ENCODE peak calls at places on chromosomes 4 and X, in ten cellular contexts. One of them, this sample, is unnamed.

GRCh38 chr4:41358626-41359025 is 101.9 kb downstream of the UCHL1 start:
- DNase-seq in cardiac fibroblast: no peak
- DNase-seq in endodermal cell: no peak
- DNase-seq in endothelial cell: no peak
- DNase-seq in astrocyte: peak
- DNase-seq in SK-N-SH: peak
- DNase-seq in progenitor cell of endocrine pancreas: no peak
- DNase-seq in uterus: no peak
- DNase-seq in choroid plexus epithelial cell: no peak
- DNase-seq in left lung: peak
- DNase-seq in this sample: no peak

GRCh38 chr4:185282968-185283367 is 73.6 kb downstream of the SNX25 start:
- DNase-seq in SK-N-SH: no peak
- DNase-seq in astrocyte: no peak
- DNase-seq in cardiac fibroblast: peak
- DNase-seq in progenitor cell of endocrine pancreas: no peak
- DNase-seq in endodermal cell: peak
- DNase-seq in endothelial cell: no peak
- DNase-seq in choroid plexus epithelial cell: peak
- DNase-seq in uterus: no peak
- DNase-seq in left lung: peak
- DNase-seq in this sample: no peak

GRCh38 chr4:172962564-172963353 is 205.9 kb upstream of the GALNT7 start:
- DNase-seq in endodermal cell: no peak
- DNase-seq in endothelial cell: no peak
- DNase-seq in progenitor cell of endocrine pancreas: no peak
- DNase-seq in uterus: peak
- DNase-seq in astrocyte: peak
- DNase-seq in choroid plexus epithelial cell: peak
- DNase-seq in left lung: peak
- DNase-seq in SK-N-SH: no peak
- DNase-seq in cardiac fibroblast: no peak
- DNase-seq in this sample: no peak

GRCh38 chr4:22384154-22384553 is 131.7 kb downstream of the ADGRA3 start:
- DNase-seq in endodermal cell: no peak
- DNase-seq in uterus: no peak
- DNase-seq in SK-N-SH: no peak
- DNase-seq in astrocyte: no peak
- DNase-seq in cardiac fibroblast: no peak
- DNase-seq in progenitor cell of endocrine pancreas: no peak
- DNase-seq in left lung: no peak
- DNase-seq in endothelial cell: no peak
- DNase-seq in choroid plexus epithelial cell: no peak
- DNase-seq in this sample: no peak

GRCh38 chrX:129006491-129006890 is 516.8 kb downstream of the SMARCA1 start:
- DNase-seq in left lung: no peak
- DNase-seq in astrocyte: no peak
- DNase-seq in choroid plexus epithelial cell: no peak
- DNase-seq in SK-N-SH: no peak
- DNase-seq in cardiac fibroblast: no peak
- DNase-seq in progenitor cell of endocrine pancreas: no peak
- DNase-seq in uterus: no peak
- DNase-seq in endothelial cell: no peak
- DNase-seq in endodermal cell: no peak
- DNase-seq in this sample: no peak

GRCh38 chrX:123425904-123426303 is 241.8 kb downstream of the GRIA3 start:
- DNase-seq in uterus: peak
- DNase-seq in astrocyte: peak
- DNase-seq in left lung: no peak
- DNase-seq in progenitor cell of endocrine pancreas: no peak
- DNase-seq in cardiac fibroblast: peak
- DNase-seq in SK-N-SH: no peak
- DNase-seq in choroid plexus epithelial cell: peak
- DNase-seq in endodermal cell: no peak
- DNase-seq in endothelial cell: no peak
- DNase-seq in this sample: no peak

GRCh38 chrX:113644426-113644825 is 803.8 kb upstream of the AMOT start:
- DNase-seq in endothelial cell: no peak
- DNase-seq in SK-N-SH: no peak
- DNase-seq in left lung: no peak
- DNase-seq in uterus: no peak
- DNase-seq in choroid plexus epithelial cell: no peak
- DNase-seq in astrocyte: peak
- DNase-seq in cardiac fibroblast: peak
- DNase-seq in endodermal cell: no peak
- DNase-seq in progenitor cell of endocrine pancreas: no peak
- DNase-seq in this sample: no peak

GRCh38 chrX:13357925-13358324 is 38.1 kb upstream of the ATXN3L start:
- DNase-seq in cardiac fibroblast: no peak
- DNase-seq in endodermal cell: no peak
- DNase-seq in endothelial cell: no peak
- DNase-seq in progenitor cell of endocrine pancreas: no peak
- DNase-seq in astrocyte: no peak
- DNase-seq in choroid plexus epithelial cell: peak
- DNase-seq in SK-N-SH: no peak
- DNase-seq in uterus: no peak
- DNase-seq in left lung: no peak
- DNase-seq in this sample: no peak

GRCh38 chr4:173698557-173699262 is 168.7 kb upstream of the HAND2 start:
- DNase-seq in left lung: no peak
- DNase-seq in SK-N-SH: no peak
- DNase-seq in progenitor cell of endocrine pancreas: no peak
- DNase-seq in choroid plexus epithelial cell: no peak
- DNase-seq in endodermal cell: no peak
- DNase-seq in uterus: no peak
- DNase-seq in cardiac fibroblast: peak
- DNase-seq in astrocyte: no peak
- DNase-seq in endothelial cell: no peak
- DNase-seq in this sample: no peak

GRCh38 chrX:154541896-154542722 is 4.5 kb downstream of the G6PD start:
- DNase-seq in choroid plexus epithelial cell: peak
- DNase-seq in endodermal cell: no peak
- DNase-seq in SK-N-SH: no peak
- DNase-seq in left lung: peak
- DNase-seq in cardiac fibroblast: peak
- DNase-seq in progenitor cell of endocrine pancreas: no peak
- DNase-seq in astrocyte: peak
- DNase-seq in endothelial cell: no peak
- DNase-seq in uterus: peak
- DNase-seq in this sample: peak

GRCh38 chr4:120716346-120716745 is 206.2 kb downstream of the PRDM5 start:
- DNase-seq in astrocyte: no peak
- DNase-seq in left lung: no peak
- DNase-seq in endodermal cell: no peak
- DNase-seq in cardiac fibroblast: no peak
- DNase-seq in progenitor cell of endocrine pancreas: no peak
- DNase-seq in endothelial cell: no peak
- DNase-seq in choroid plexus epithelial cell: no peak
- DNase-seq in uterus: no peak
- DNase-seq in SK-N-SH: no peak
- DNase-seq in this sample: no peak

GRCh38 chr4:3413675-3414420 is 27.9 kb upstream of the HGFAC start:
- DNase-seq in endodermal cell: peak
- DNase-seq in progenitor cell of endocrine pancreas: no peak
- DNase-seq in endothelial cell: no peak
- DNase-seq in uterus: no peak
- DNase-seq in cardiac fibroblast: no peak
- DNase-seq in choroid plexus epithelial cell: no peak
- DNase-seq in left lung: peak
- DNase-seq in SK-N-SH: no peak
- DNase-seq in astrocyte: no peak
- DNase-seq in this sample: no peak

GRCh38 chr4:142917678-142918077 is 71.6 kb upstream of the INPP4B start:
- DNase-seq in uterus: no peak
- DNase-seq in endothelial cell: no peak
- DNase-seq in left lung: no peak
- DNase-seq in endodermal cell: no peak
- DNase-seq in astrocyte: no peak
- DNase-seq in choroid plexus epithelial cell: no peak
- DNase-seq in cardiac fibroblast: no peak
- DNase-seq in SK-N-SH: no peak
- DNase-seq in progenitor cell of endocrine pancreas: no peak
- DNase-seq in this sample: no peak

DNA sequence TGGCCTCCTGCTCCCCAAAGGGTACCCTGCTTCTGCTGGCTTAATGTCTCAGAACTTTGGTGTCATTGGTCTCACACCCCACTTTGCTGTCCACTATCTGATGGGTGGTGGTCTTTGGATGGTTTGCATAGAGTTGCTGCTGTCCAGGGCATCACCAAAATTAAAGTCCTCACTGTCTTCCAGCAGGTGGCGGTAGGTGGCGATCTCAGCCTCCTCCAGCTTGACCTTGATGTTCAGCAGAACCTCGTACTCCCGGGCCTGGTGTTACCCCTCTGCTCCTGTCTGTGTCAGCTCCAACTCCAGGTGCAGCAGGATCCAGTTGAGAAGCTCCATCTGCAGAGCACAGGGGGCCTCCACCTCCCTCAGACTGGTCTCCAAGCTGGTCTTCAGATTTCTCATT is 1169.5 kb upstream of the PABPC4L start:
- DNase-seq in progenitor cell of endocrine pancreas: no peak
- DNase-seq in left lung: no peak
- DNase-seq in uterus: no peak
- DNase-seq in choroid plexus epithelial cell: no peak
- DNase-seq in astrocyte: no peak
- DNase-seq in endothelial cell: peak
- DNase-seq in SK-N-SH: peak
- DNase-seq in cardiac fibroblast: no peak
- DNase-seq in endodermal cell: peak
- DNase-seq in this sample: no peak
- TF ChIP-seq CTCF in progenitor cell of endocrine pancreas: no peak
- TF ChIP-seq CTCF in left lung: no peak
- TF ChIP-seq CTCF in uterus: no peak
- TF ChIP-seq CTCF in choroid plexus epithelial cell: peak
- TF ChIP-seq CTCF in astrocyte: no peak
- TF ChIP-seq CTCF in endothelial cell: peak
- TF ChIP-seq CTCF in SK-N-SH: peak
- TF ChIP-seq CTCF in cardiac fibroblast: no peak
- TF ChIP-seq CTCF in endodermal cell: peak
- TF ChIP-seq CTCF in this sample: no peak

DNA sequence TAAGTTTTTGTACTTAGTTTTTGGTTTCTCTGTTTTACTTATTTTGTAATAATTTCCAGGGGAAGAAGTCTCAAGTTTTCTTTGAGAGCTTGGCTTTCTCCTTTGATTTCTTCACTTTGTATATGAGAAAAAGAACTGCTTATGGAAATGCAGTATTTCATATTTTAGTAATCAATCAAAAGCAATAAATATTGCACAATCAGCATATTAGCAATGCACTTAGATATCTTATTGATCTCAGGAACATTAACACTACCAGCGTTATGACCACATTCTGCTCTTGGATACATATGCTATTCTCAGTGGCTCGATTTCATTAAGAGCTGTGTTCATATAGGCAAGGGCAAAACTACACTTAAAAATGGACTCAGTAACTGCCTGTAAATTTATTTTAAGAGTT is 381.0 kb upstream of the DMD start:
- DNase-seq in endodermal cell: no peak
- DNase-seq in astrocyte: no peak
- DNase-seq in progenitor cell of endocrine pancreas: no peak
- DNase-seq in endothelial cell: no peak
- DNase-seq in left lung: no peak
- DNase-seq in SK-N-SH: no peak
- DNase-seq in choroid plexus epithelial cell: no peak
- DNase-seq in uterus: no peak
- DNase-seq in cardiac fibroblast: no peak
- DNase-seq in this sample: no peak
- TF ChIP-seq CTCF in endodermal cell: no peak
- TF ChIP-seq CTCF in astrocyte: no peak
- TF ChIP-seq CTCF in progenitor cell of endocrine pancreas: no peak
- TF ChIP-seq CTCF in endothelial cell: no peak
- TF ChIP-seq CTCF in left lung: no peak
- TF ChIP-seq CTCF in SK-N-SH: no peak
- TF ChIP-seq CTCF in choroid plexus epithelial cell: no peak
- TF ChIP-seq CTCF in uterus: no peak
- TF ChIP-seq CTCF in cardiac fibroblast: no peak
- TF ChIP-seq CTCF in this sample: no peak

DNA sequence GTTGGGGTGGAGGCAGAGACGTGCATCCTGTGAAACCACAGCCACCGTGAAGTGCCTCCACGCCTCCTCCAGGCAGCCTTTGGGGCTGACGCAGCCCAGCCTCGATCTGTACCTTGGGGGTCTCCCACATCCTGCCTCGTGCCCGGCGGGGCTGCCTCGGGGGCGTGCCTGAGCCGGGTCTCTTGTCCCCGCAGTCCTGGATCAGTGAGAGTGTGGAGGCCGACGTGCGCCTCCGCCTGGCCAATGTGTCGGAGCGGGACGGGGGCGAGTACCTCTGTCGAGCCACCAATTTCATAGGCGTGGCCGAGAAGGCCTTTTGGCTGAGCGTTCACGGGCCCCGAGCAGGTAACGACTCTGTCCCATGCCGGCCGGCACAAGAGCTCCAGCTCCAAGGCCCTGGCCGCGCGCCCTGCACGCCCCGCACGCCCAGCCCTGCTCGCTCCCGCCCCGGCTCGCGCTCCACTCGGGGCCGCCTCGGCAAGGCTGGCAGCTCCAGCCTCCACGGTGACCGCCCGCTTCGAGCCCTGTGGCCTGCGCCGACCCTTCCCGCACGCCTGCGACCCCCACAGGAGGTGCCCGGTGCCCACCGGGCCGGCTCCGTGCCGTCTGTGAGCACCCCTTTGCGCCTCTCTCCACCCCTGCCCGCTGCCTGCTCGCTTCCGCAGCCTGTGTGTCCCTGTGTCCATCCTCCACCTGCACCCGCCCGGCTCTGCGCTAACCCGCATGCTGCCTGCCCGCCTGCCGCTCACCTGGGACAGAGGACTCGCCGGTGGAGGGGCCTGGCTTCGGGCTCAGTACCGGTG is 9.8 kb downstream of the FGFR3 start:
- DNase-seq in choroid plexus epithelial cell: no peak
- DNase-seq in left lung: no peak
- DNase-seq in endodermal cell: no peak
- DNase-seq in cardiac fibroblast: no peak
- DNase-seq in endothelial cell: no peak
- DNase-seq in uterus: no peak
- DNase-seq in astrocyte: no peak
- DNase-seq in progenitor cell of endocrine pancreas: no peak
- DNase-seq in SK-N-SH: no peak
- DNase-seq in this sample: no peak
- TF ChIP-seq CTCF in choroid plexus epithelial cell: no peak
- TF ChIP-seq CTCF in left lung: no peak
- TF ChIP-seq CTCF in endodermal cell: no peak
- TF ChIP-seq CTCF in cardiac fibroblast: no peak
- TF ChIP-seq CTCF in endothelial cell: no peak
- TF ChIP-seq CTCF in uterus: no peak
- TF ChIP-seq CTCF in astrocyte: no peak
- TF ChIP-seq CTCF in progenitor cell of endocrine pancreas: no peak
- TF ChIP-seq CTCF in SK-N-SH: no peak
- TF ChIP-seq CTCF in this sample: no peak

DNA sequence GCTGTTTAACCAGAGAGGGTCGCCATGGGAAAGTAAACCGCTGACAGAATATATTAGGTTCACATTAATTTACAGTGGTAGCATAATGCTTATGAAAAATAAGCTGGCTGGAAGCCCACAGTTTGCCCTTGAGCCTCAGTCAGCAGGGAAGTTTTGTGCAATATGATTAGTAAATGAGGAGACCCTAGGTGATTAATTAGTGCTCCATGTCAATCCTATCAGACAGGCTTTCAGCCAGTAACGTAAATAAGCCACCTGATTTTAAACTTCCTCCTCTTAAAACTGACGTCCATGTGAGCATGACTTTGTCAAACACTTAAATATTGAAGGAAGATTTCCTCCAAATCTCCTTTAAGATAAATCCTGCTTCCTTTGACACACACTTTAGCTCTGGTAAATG is 134.1 kb downstream of the TSPAN5 start:
- DNase-seq in endothelial cell: no peak
- DNase-seq in choroid plexus epithelial cell: no peak
- DNase-seq in astrocyte: no peak
- DNase-seq in left lung: no peak
- DNase-seq in cardiac fibroblast: no peak
- DNase-seq in uterus: no peak
- DNase-seq in progenitor cell of endocrine pancreas: no peak
- DNase-seq in endodermal cell: no peak
- DNase-seq in SK-N-SH: no peak
- DNase-seq in this sample: no peak
- TF ChIP-seq CTCF in endothelial cell: no peak
- TF ChIP-seq CTCF in choroid plexus epithelial cell: no peak
- TF ChIP-seq CTCF in astrocyte: no peak
- TF ChIP-seq CTCF in left lung: no peak
- TF ChIP-seq CTCF in cardiac fibroblast: no peak
- TF ChIP-seq CTCF in uterus: no peak
- TF ChIP-seq CTCF in progenitor cell of endocrine pancreas: no peak
- TF ChIP-seq CTCF in endodermal cell: no peak
- TF ChIP-seq CTCF in SK-N-SH: no peak
- TF ChIP-seq CTCF in this sample: no peak

This sample was measured in osteocyte.